ENCODE peak calls at places on chromosomes 3 and 15, in nine cellular contexts. D is fibroblast of lung, B is mucosa of descending colon, Y is foreskin fibroblast, Q is adrenal gland, I is uterus, K is heart right ventricle, Z is AG10803, P is heart left ventricle. F is an unnamed sample.

GRCh38 chr15:47744496-47744895 is 27.2 kb downstream of the SEMA6D start:
- DNase-seq in Y (no peak), K (no peak), D (no peak), Q (no peak), B (no peak), Z (no peak), I (no peak), P (no peak), F (no peak)

GRCh38 chr15:68430471-68431036 is 1.4 kb downstream of the ITGA11 start:
- DNase-seq in Q (no peak), P (peak), I (no peak), K (no peak), D (no peak), Z (no peak), Y (no peak), B (no peak), F (no peak)

GRCh38 chr3:16300282-16300681 is 35.3 kb downstream of the OXNAD1 start:
- DNase-seq in Y (no peak), I (no peak), B (no peak), K (no peak), D (peak), Z (no peak), Q (no peak), P (no peak), F (no peak)

GRCh38 chr3:175150812-175151411 is 291.8 kb downstream of the NAALADL2 start:
- DNase-seq in B (no peak), K (no peak), Z (no peak), Q (no peak), P (no peak), Y (no peak), D (peak), I (no peak), F (no peak)

GRCh38 chr15:77698481-77698880 is 65.8 kb upstream of the LINGO1 start:
- DNase-seq in Y (no peak), B (no peak), K (no peak), D (no peak), I (no peak), Z (no peak), P (no peak), Q (no peak), F (no peak)

GRCh38 chr3:151268267-151269235 is 9.8 kb downstream of the P2RY14 start:
- DNase-seq in Q (no peak), I (no peak), K (no peak), P (no peak), Y (no peak), B (no peak), Z (no peak), D (no peak), F (no peak)

GRCh38 chr15:96619171-96619570 is 288.7 kb downstream of the NR2F2 start:
- DNase-seq in I (no peak), D (no peak), B (no peak), Z (no peak), P (no peak), K (no peak), Q (no peak), Y (no peak), F (no peak)

GRCh38 chr3:9916346-9916733 is 558 bp upstream of the IL17RC start:
- DNase-seq in K (no peak), I (peak), Y (peak), P (no peak), Z (peak), D (peak), B (no peak), Q (no peak), F (no peak)

GRCh38 chr15:47184405-47185221 is 532.7 kb upstream of the SEMA6D start:
- DNase-seq in Y (peak), I (no peak), K (peak), B (peak), P (no peak), D (peak), Q (no peak), Z (peak), F (no peak)

GRCh38 chr15:64851503-64851840 is 9.8 kb downstream of the PLEKHO2 start:
- DNase-seq in I (peak), D (peak), P (no peak), K (no peak), Z (peak), B (no peak), Q (no peak), Y (peak), F (peak)

GRCh38 chr3:129539201-129539600 is 3.8 kb upstream of the H1-8 start:
- DNase-seq in Q (no peak), D (no peak), B (no peak), I (no peak), P (no peak), Y (no peak), K (no peak), Z (no peak), F (no peak)

GRCh38 chr15:36501063-36501678 is 78.3 kb upstream of the CDIN1 start:
- DNase-seq in K (no peak), B (no peak), Q (peak), Y (peak), I (peak), P (peak), Z (peak), D (peak), F (peak)

GRCh38 chr3:59957150-59957549 is 907.3 kb upstream of the CFAP20DC start:
- DNase-seq in Z (no peak), Q (no peak), B (no peak), Y (no peak), K (no peak), I (no peak), D (no peak), P (no peak), F (no peak)

GRCh38 chr15:70248116-70249025 is 150.7 kb upstream of the TLE3 start:
- DNase-seq in Z (no peak), Y (no peak), P (no peak), D (no peak), K (no peak), B (no peak), Q (no peak), I (no peak), F (no peak)

GRCh38 chr15:83920115-83920514 is 266.2 kb downstream of the ADAMTSL3 start:
- DNase-seq in D (no peak), P (no peak), K (no peak), Z (no peak), Q (no peak), B (no peak), Y (no peak), I (no peak), F (no peak)

GRCh38 chr3:46214751-46215352 is 6.7 kb upstream of the CCR1 start:
- DNase-seq in D (no peak), Q (no peak), Z (no peak), Y (no peak), B (no peak), I (no peak), P (no peak), K (no peak), F (no peak)

GRCh38 chr3:130846181-130846580 is 47.7 kb upstream of the ATP2C1 start:
- DNase-seq in D (no peak), Y (no peak), Z (no peak), Q (no peak), K (no peak), B (no peak), I (no peak), P (no peak), F (no peak)

GRCh38 chr15:92898988-92899909 is 875 bp upstream of the CHD2 start:
- DNase-seq in Y (peak), Q (no peak), K (no peak), P (no peak), D (no peak), Z (no peak), B (no peak), I (no peak), F (no peak)

GRCh38 chr3:42226470-42227425 is 39.2 kb downstream of the CCK start:
- DNase-seq in D (no peak), Y (no peak), I (no peak), Z (no peak), Q (no peak), B (no peak), K (no peak), P (no peak), F (no peak)

GRCh38 chr15:41513282-41514227 is at the start of gene LTK:
- DNase-seq in Y (no peak), B (peak), D (no peak), I (no peak), K (no peak), Q (no peak), P (no peak), Z (peak), F (no peak)

GRCh38 chr3:161893972-161894371 is 397.4 kb downstream of the OTOL1 start:
- DNase-seq in Z (peak), I (no peak), B (no peak), Y (peak), K (no peak), D (peak), Q (no peak), P (no peak), F (peak)

GRCh38 chr3:95350066-95350465 is 1287.2 kb downstream of the NSUN3 start:
- DNase-seq in B (no peak), I (no peak), Q (no peak), P (no peak), Y (no peak), D (no peak), K (no peak), Z (no peak), F (no peak)

GRCh38 chr3:132569580-132569979 is 27.5 kb upstream of the ACKR4 start:
- DNase-seq in Y (no peak), P (no peak), B (no peak), Z (peak), K (no peak), D (peak), Q (no peak), I (no peak), F (no peak)

GRCh38 chr3:58173670-58174472 is 36.9 kb downstream of the DNASE1L3 start:
- DNase-seq in Y (no peak), D (no peak), Q (peak), P (peak), I (peak), K (peak), Z (no peak), B (peak), F (no peak)

GRCh38 chr3:166455724-166456123 is 618.5 kb upstream of the BCHE start:
- DNase-seq in Y (no peak), K (no peak), B (no peak), Q (no peak), I (no peak), P (no peak), Z (peak), D (peak), F (no peak)

GRCh38 chr3:102595057-102595456 is 160.2 kb downstream of the ZPLD1 start:
- DNase-seq in P (no peak), I (no peak), Q (no peak), Y (no peak), Z (no peak), K (no peak), B (no peak), D (no peak), F (no peak)

GRCh38 chr3:178646205-178646604 is 110.0 kb downstream of the KCNMB2 start:
- DNase-seq in Z (no peak), K (no peak), D (no peak), B (no peak), Y (no peak), I (no peak), P (no peak), Q (no peak), F (no peak)

GRCh38 chr3:177410734-177411133 is 213.5 kb upstream of the TBL1XR1 start:
- DNase-seq in P (no peak), Y (no peak), Z (no peak), D (no peak), I (no peak), B (peak), K (no peak), Q (no peak), F (no peak)

GRCh38 chr3:194043516-194043915 is 92.4 kb upstream of the HES1 start:
- DNase-seq in Y (peak), Q (no peak), D (peak), B (no peak), P (no peak), I (no peak), K (no peak), Z (peak), F (peak)

GRCh38 chr3:57086201-57086600 is 25.7 kb downstream of the SPATA12 start:
- DNase-seq in K (no peak), Z (no peak), B (no peak), D (no peak), I (no peak), Q (peak), P (no peak), Y (no peak), F (no peak)

GRCh38 chr3:34258271-34259015 is 460.0 kb downstream of the PDCD6IP start:
- DNase-seq in P (no peak), D (peak), Y (no peak), B (no peak), Z (no peak), Q (no peak), I (no peak), K (no peak), F (no peak)

GRCh38 chr15:29913528-29914135 is 91.4 kb upstream of the TJP1 start:
- DNase-seq in Q (no peak), Y (peak), K (no peak), I (peak), Z (peak), D (peak), P (no peak), B (no peak), F (peak)

GRCh38 chr15:64356443-64357040 is 569 bp upstream of the CSNK1G1 start:
- DNase-seq in P (no peak), Q (peak), I (no peak), B (no peak), Z (peak), K (no peak), D (no peak), Y (peak), F (peak)

GRCh38 chr3:188262913-188263683 is 109.1 kb downstream of the LPP start:
- DNase-seq in Q (peak), K (no peak), D (peak), P (peak), Y (peak), Z (peak), B (no peak), I (peak), F (no peak)

GRCh38 chr3:178159691-178160090 is 376.5 kb upstream of the KCNMB2 start:
- DNase-seq in B (no peak), I (no peak), D (peak), K (no peak), P (no peak), Y (no peak), Q (no peak), Z (no peak), F (no peak)

DNA sequence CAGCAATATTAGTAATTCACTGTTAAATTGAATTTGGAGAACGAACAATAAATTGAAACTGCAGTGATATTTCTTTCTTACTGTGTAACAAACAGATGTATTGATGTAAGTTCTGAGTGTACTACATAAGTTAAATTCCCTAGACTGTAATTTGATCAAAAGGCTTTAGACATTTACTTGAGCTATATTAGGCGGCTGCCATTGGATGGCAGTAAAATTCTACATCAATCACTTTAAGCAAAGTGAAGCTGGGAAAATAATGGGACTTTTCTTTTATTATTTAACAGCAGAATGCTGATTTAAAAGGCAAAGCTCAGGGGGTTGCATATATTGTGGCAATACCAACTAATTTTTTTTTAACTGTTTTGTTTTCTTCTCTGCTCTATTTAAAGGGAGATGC is 212.6 kb upstream of the PLSCR5 start:
- DNase-seq in B (no peak), Z (peak), K (no peak), D (peak), Y (peak), I (no peak), Q (no peak), P (no peak), F (no peak)
- TF ChIP-seq CTCF in B (no peak), Z (peak), K (peak), D (peak), Y (peak), I (no peak), Q (no peak), P (peak), F (peak)

GRCh38 chr3:71061037-71061436 is 522.5 kb downstream of the FOXP1 start:
- DNase-seq in I (no peak), D (no peak), Z (no peak), P (no peak), K (no peak), B (no peak), Q (no peak), Y (no peak), F (no peak)
- H3K4me3 ChIP-seq in I (no peak), D (no peak), Z (no peak), P (peak), K (peak), B (no peak), Q (no peak), Y (no peak), F (no peak)

DNA sequence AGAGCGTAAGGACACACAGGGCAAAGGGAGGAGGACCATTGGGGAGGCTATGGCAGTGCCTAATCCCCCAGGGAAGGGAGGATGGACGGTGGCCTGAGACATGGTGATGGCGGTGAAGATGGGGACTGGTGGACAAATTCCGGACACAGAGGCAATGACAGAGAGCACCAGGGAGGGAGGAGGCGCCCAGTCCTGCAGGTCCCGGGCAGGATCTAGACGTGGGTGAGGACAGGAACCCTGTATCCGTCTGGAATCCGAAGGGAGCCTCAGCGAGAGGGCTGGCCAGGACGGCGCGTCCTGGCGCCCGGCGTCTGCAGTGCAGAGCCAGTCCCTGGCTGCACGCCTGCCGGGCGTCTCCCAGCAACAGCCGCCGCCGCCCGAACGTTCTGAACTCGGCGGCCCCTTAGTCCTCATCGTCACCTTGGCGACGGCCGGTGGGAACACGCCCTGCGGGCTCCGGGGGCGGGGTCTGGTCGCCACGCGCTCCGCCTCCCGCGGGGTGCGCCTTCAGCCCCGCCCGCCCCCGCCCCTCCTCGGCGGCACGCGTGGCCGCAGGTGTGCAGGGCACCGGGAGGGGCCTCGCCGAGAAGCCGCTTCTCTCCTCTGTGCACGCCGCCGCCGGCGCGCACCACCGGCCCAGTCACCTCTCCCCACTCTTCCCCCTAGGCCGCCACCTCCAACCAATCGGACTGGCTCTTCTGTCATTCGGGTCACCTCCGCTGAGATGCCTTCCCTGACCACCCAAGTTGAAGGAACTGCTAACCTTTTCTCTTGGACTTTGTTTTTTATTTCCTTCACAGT is 11.6 kb downstream of the XIRP1 start:
- DNase-seq in Z (peak), P (peak), I (peak), K (peak), D (peak), B (peak), Y (peak), Q (peak), F (no peak)
- TF ChIP-seq CTCF in Z (peak), P (no peak), I (no peak), K (no peak), D (peak), B (peak), Y (peak), Q (peak), F (peak)

GRCh38 chr3:136958931-136959330 is 1.1 kb downstream of the IL20RB start:
- DNase-seq in P (no peak), Q (no peak), Y (no peak), Z (peak), B (no peak), D (no peak), K (no peak), I (no peak), F (no peak)
- H3K4me3 ChIP-seq in P (no peak), Q (no peak), Y (no peak), Z (peak), B (no peak), D (no peak), K (no peak), I (no peak), F (no peak)

DNA sequence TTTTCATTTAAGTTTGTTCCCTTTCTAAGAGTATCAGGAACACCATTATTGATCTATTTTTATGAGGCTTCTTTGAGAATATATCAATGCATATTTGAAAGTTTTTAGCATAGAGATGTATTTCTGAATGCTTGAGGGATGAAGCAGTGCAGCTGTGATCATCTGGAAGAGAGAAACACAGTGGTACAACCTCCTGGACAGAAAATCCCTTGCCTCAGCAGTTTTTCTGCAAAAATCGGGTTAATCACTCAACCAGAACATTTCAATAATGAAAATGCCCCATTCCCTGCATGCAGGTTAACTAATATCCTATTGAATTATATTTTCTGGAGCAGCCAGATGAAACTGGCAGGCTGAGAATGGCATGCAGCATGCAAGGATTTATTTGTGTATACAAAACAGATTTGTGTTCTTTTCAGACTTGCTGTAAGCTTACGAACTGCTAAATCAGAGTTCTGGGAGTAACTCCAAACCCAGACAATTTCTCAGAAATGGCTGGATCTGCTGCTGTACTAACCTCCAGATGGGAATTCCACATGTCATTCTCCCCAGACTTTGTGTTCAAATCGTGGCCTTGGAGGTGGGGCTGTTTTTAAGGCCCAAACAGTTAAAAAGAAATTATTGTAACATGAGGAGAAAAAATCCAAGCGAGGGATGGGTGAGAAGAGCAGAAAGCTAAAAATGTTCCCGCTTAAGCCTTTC is 39.1 kb downstream of the SLC9A9 start:
- DNase-seq in D (peak), Q (no peak), P (no peak), I (no peak), B (no peak), K (no peak), Z (peak), Y (no peak), F (no peak)
- TF ChIP-seq CTCF in D (no peak), Q (no peak), P (no peak), I (no peak), B (no peak), K (no peak), Z (no peak), Y (no peak), F (no peak)

GRCh38 chr3:81788044-81788443 is 26.6 kb upstream of the GBE1 start:
- DNase-seq in I (no peak), Z (no peak), Q (no peak), B (no peak), Y (no peak), K (no peak), P (no peak), D (no peak), F (no peak)
- H3K4me3 ChIP-seq in I (no peak), Z (no peak), Q (no peak), B (no peak), Y (no peak), K (no peak), P (no peak), D (no peak), F (no peak)

F was measured in AG09309.